ENCODE peak calls at places on chromosomes 7 and 10, in nine cellular contexts. X, L, E, V, U, N, J, W and M are unnamed samples.

GRCh38 chr7:127949670-127950069 is 81.6 kb downstream of the LRRC4 start:
- DNase-seq in X (peak; percentile 46), L (no peak), E (no peak), V (no peak), U (no peak), N (no peak), J (no peak), W (no peak), M (no peak)

GRCh38 chr10:33666686-33667480 is 332.4 kb upstream of the NRP1 start:
- DNase-seq in X (no peak), L (no peak), E (no peak), V (no peak), U (no peak), N (no peak), J (peak; percentile 27), W (no peak), M (no peak)

GRCh38 chr7:67552738-67553137 is 556.1 kb downstream of the TYW1 start:
- DNase-seq in X (no peak), L (no peak), E (no peak), V (no peak), U (peak; percentile 75), N (no peak), J (no peak), W (no peak), M (no peak)

GRCh38 chr10:70587045-70587658 is 15.4 kb downstream of the PRF1 start:
- DNase-seq in X (no peak), L (no peak), E (no peak), V (no peak), U (no peak), N (no peak), J (no peak), W (no peak), M (no peak)

GRCh38 chr7:100372256-100372655 is 1.0 kb upstream of the PILRA start:
- DNase-seq in X (no peak), L (no peak), E (no peak), V (peak; percentile 69), U (no peak), N (no peak), J (no peak), W (peak; percentile 43), M (no peak)

GRCh38 chr7:106196460-106197021 is 84.4 kb upstream of the SYPL1 start:
- DNase-seq in X (no peak), L (no peak), E (no peak), V (no peak), U (no peak), N (no peak), J (peak; percentile 29), W (no peak), M (no peak)

GRCh38 chr7:130844811-130845580 is 111.0 kb upstream of the KLF14 start:
- DNase-seq in X (no peak), L (no peak), E (peak; percentile 57), V (peak; percentile 56), U (no peak), N (no peak), J (no peak), W (peak; percentile 53), M (peak; percentile 87)

GRCh38 chr7:17020250-17020649 is 138.5 kb upstream of the AGR3 start:
- DNase-seq in X (no peak), L (no peak), E (no peak), V (no peak), U (no peak), N (no peak), J (peak; percentile 19), W (no peak), M (no peak)

GRCh38 chr7:3882782-3883181 is 581.7 kb downstream of the SDK1 start:
- DNase-seq in X (no peak), L (no peak), E (no peak), V (no peak), U (no peak), N (no peak), J (no peak), W (no peak), M (no peak)

GRCh38 chr10:30489291-30489823 is 55.4 kb downstream of the MAP3K8 start:
- DNase-seq in X (no peak), L (no peak), E (no peak), V (no peak), U (no peak), N (no peak), J (no peak), W (no peak), M (no peak)

GRCh38 chr7:116528008-116528789 is 3.4 kb downstream of the CAV1 start:
- DNase-seq in X (no peak), L (no peak), E (no peak), V (peak; percentile 97), U (peak; percentile 43), N (no peak), J (no peak), W (peak; percentile 20), M (peak; percentile 70)

GRCh38 chr7:44607141-44608068 is 978 bp downstream of the OGDH start:
- DNase-seq in X (no peak), L (no peak), E (no peak), V (no peak), U (no peak), N (no peak), J (peak; percentile 40), W (no peak), M (no peak)

DNA sequence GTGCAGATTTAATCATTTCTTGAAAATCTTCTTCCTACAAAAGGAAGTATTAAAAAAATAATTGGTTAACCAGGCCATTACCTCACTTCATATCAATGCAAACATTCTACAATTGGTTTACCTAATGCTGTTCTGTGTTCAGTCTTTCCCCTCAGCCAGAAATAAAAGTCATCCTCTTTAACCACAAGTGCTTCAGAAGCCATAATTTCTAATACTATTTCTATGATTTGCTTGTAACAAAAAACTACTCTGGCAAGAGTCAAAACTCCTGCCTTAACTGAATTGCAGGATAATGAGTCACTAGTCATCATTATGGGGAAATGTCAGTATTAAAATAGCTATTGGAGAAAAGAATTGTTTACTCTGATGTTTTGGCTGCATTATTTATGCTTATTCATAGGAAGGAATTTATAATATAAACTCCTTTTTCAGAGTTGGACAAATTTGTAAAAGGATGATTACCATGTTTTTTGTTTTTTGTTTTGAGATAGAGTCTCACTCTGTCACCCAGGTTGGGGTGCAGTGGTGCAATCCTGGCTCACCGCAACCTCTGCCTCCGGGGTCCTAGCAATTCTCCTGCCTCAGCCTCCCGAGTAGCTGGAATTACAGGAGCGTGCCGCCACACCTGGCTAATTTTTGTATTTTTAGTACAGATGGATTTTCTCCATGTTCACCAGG is 55.5 kb upstream of the ODAD2 start:
- DNase-seq in X (no peak), L (no peak), E (peak; percentile 2), V (peak; percentile 98), U (no peak), N (no peak), J (no peak), W (no peak), M (no peak)
- H3K27ac ChIP-seq in X (no peak overlapping the region), L (no peak overlapping the region), E (no peak overlapping the region), V (peak overlapping the region; percentile 97), U (no peak overlapping the region), N (no peak overlapping the region), J (no peak overlapping the region), W (no peak overlapping the region), M (peak overlapping the region; percentile 94)

GRCh38 chr7:155685070-155685790 is 40.8 kb downstream of the RBM33 start:
- DNase-seq in X (no peak), L (no peak), E (no peak), V (no peak), U (no peak), N (no peak), J (no peak), W (no peak), M (no peak)
- H3K36me3 ChIP-seq in X (no peaks in the 10 kb centered on the region), L (peaks cover 3% of the 10 kb centered on the region), E (peaks cover 12% of the 10 kb centered on the region), V (peaks cover 20% of the 10 kb centered on the region), U (no peaks in the 10 kb centered on the region), N (peaks cover 4% of the 10 kb centered on the region), J (peaks cover 10% of the 10 kb centered on the region), W (no peaks in the 10 kb centered on the region), M (peaks cover 46% of the 10 kb centered on the region)

GRCh38 chr7:143384741-143385631 is 3.8 kb downstream of the ZYX start:
- DNase-seq in X (no peak), L (no peak), E (no peak), V (no peak), U (no peak), N (no peak), J (no peak), W (no peak), M (no peak)

GRCh38 chr7:143388051-143388450 is 6.9 kb downstream of the ZYX start:
- DNase-seq in X (no peak), L (no peak), E (no peak), V (no peak), U (no peak), N (no peak), J (no peak), W (no peak), M (no peak)

GRCh38 chr7:143384148-143384547 is 3.0 kb downstream of the ZYX start:
- DNase-seq in X (no peak), L (no peak), E (no peak), V (peak; percentile 59), U (no peak), N (no peak), J (no peak), W (no peak), M (no peak)

GRCh38 chr7:143387156-143387975 is 6.2 kb downstream of the ZYX start:
- DNase-seq in X (peak; percentile 61), L (no peak), E (no peak), V (no peak), U (no peak), N (no peak), J (no peak), W (no peak), M (no peak)

DNA sequence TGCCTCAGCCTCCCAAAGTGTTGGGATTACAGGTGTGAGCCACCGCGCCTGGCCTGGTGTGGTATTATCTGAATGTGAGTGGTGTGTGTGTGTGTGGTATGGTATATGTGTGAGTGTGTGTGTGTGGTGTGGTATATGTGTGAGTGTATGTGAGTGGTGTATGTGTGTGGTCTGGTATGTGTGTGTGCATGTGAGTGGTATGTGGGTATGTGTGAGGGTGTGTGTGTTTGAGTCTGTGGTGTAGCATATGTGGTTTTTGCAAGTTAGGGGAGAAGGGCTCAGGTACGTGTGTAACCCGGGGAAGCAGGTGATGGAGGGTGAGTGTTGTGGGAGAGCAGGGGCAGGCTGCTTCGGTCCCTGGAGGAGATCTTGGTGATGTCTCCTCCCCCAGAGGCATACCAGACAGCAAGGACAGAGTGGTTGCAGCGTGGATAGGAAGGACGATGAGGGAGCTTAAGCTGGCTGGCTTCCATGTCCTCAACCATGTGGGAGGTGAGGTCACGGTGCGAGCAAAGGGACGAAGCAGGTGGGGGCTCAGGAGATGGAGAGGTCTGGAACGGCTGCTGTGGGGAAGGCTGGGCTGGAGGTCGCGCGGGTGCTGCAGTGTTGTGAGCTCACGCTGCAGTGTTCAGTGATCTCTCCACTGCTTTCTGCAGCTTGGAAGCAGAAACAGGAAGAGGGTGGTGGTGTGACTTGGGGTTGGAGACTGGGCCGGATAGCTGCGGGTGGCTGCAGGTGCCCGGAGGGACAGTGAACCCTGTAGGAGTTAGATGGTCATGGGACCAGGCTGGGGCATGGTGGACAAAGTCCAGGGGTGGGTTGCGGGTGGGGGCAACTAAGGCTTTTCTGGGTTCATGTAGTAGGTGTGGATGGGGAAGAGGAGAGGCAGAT is 5.0 kb downstream of the ZYX start:
- DNase-seq in X (no peak), L (no peak), E (no peak), V (no peak), U (peak; percentile 84), N (peak; percentile 44), J (no peak), W (peak; percentile 58), M (no peak)
- H3K27ac ChIP-seq in X (peak overlapping the region; percentile 63), L (no peak overlapping the region), E (no peak overlapping the region), V (no peak overlapping the region), U (no peak overlapping the region), N (peak overlapping the region; percentile 50), J (peak overlapping the region; percentile 25), W (no peak overlapping the region), M (no peak overlapping the region)

DNA sequence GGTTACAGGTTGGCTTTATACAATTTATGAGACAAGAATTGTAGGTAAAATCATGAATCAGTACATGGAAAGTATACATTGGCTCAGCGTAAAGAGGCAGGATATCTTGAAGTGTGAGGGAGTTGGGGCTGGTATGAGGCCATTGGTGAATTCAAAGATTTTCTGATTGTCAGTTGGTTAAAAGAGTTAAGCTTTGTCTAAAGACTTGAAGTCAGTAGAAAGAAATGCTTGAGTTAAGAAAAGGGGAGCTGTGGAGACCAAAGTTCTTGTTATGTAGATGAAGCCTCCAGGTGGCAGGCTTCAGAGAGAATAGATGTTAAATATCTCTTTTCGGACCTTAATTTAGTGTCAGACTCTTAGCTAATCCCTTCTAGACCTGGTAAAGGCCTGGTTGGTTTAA is 341.0 kb downstream of the GALNT17 start:
- DNase-seq in X (peak; percentile 92), L (no peak), E (no peak), V (no peak), U (no peak), N (no peak), J (no peak), W (no peak), M (no peak)
- H3K36me3 ChIP-seq in X (peaks cover 6% of the 10 kb centered on the region), L (peaks cover 2% of the 10 kb centered on the region), E (no peaks in the 10 kb centered on the region), V (no peaks in the 10 kb centered on the region), U (no peaks in the 10 kb centered on the region), N (no peaks in the 10 kb centered on the region), J (no peaks in the 10 kb centered on the region), W (no peaks in the 10 kb centered on the region), M (no peaks in the 10 kb centered on the region)